ENCODE peak calls at places on chromosomes 5 and 9, in nine cellular contexts. P is NCI-H1105; G is anterior cingulate cortex; O is lower lobe of right lung; K is activated CD4-positive, alpha-beta T cell treated with anti-CD3 and anti-CD28 coated beads, Interleukin-2, amount 10 ng/mL, durations not matched to agents 7 days and 5 days; M is AG09309; H is activated CD8-positive, alpha-beta T cell treated with anti-CD3 and anti-CD28 coated beads, Interleukin-2, amount 10 ng/mL, durations not matched to agents 7 days and 5 days; J is sciatic nerve; Y is right cardiac atrium. Q is an unnamed sample.
A peak's percentile ranks its signal among the peaks of the same experiment; 100 is the strongest.

GRCh38 chr9:6014668-6015270 is 655 bp downstream of the RANBP6 start:
- DNase-seq in G (no peak), P (no peak), Y (no peak), K (no peak), M (no peak), J (no peak), H (no peak), O (no peak), Q (peak; percentile 10)

GRCh38 chr5:134349463-134349862 is 17.5 kb downstream of the CDKL3 start:
- DNase-seq in H (no peak), M (no peak), O (no peak), Y (no peak), P (no peak), K (no peak), G (no peak), J (no peak), Q (no peak)

GRCh38 chr5:96595300-96596090 is 66.7 kb upstream of the CAST start:
- DNase-seq in K (peak; percentile 36), O (no peak), H (peak; percentile 37), Y (no peak), M (no peak), J (no peak), P (no peak), G (no peak), Q (no peak)

GRCh38 chr5:132103380-132103951 is 29.9 kb downstream of the CSF2 start:
- DNase-seq in J (peak; percentile 79), P (no peak), Y (peak; percentile 89), M (peak; percentile 79), K (peak; percentile 85), H (peak; percentile 87), G (no peak), O (peak; percentile 71), Q (no peak)

GRCh38 chr5:91263898-91264297 is 119.2 kb downstream of the ARRDC3 start:
- DNase-seq in J (no peak), O (no peak), M (no peak), G (no peak), K (no peak), H (no peak), Y (no peak), P (no peak), Q (no peak)

GRCh38 chr9:1458503-1458902 is 408.3 kb downstream of the DMRT2 start:
- DNase-seq in G (no peak), Y (no peak), H (no peak), J (no peak), K (no peak), P (peak; percentile 30), O (no peak), M (peak; percentile 59), Q (no peak)

GRCh38 chr5:138654281-138654867 is 79.2 kb upstream of the HSPA9 start:
- DNase-seq in O (no peak), P (no peak), G (no peak), H (peak; percentile 80), K (peak; percentile 65), M (no peak), J (no peak), Y (no peak), Q (no peak)

GRCh38 chr5:147485046-147485445 is 24.8 kb downstream of the DPYSL3 start:
- DNase-seq in M (peak; percentile 82), Y (no peak), J (no peak), P (no peak), G (no peak), H (no peak), K (no peak), O (no peak), Q (no peak)